ENCODE peak calls at places on chromosomes 3 and 15, in four cellular contexts. M is heart left ventricle, J is left lung, O is GM06990. L is an unnamed sample.

GRCh38 chr3:65561617-65562016 is 477.1 kb downstream of the MAGI1 start:
- DNase-seq in M (no peak), J (no peak), O (peak; percentile 21), L (no peak)

GRCh38 chr3:185688808-185689207 is 102.7 kb downstream of the SENP2 start:
- DNase-seq in M (no peak), J (no peak), O (no peak), L (peak; percentile 87)

GRCh38 chr15:69755571-69756310 is 303.1 kb downstream of the RPLP1 start:
- DNase-seq in M (no peak), J (peak; percentile 77), O (peak; percentile 79), L (no peak)

GRCh38 chr3:69665026-69665739 is 74.1 kb upstream of the MITF start:
- DNase-seq in M (peak; percentile 34), J (no peak), O (no peak), L (no peak)

GRCh38 chr15:74234598-74234875 is 1.6 kb upstream of the CCDC33 start:
- DNase-seq in M (no peak), J (peak; percentile 38), O (no peak), L (no peak)

GRCh38 chr3:179233043-179233442 is 17.9 kb downstream of the KCNMB3 start:
- DNase-seq in M (no peak), J (no peak), O (no peak), L (no peak)

GRCh38 chr3:115232167-115232566 is 85.1 kb upstream of the ZBTB20 start:
- DNase-seq in M (no peak), J (no peak), O (no peak), L (no peak)

GRCh38 chr3:129702934-129703712 is 96.6 kb upstream of the PLXND1 start:
- DNase-seq in M (no peak), J (no peak), O (no peak), L (no peak)

GRCh38 chr15:29518442-29518841 is 248.8 kb upstream of the NSMCE3 start:
- DNase-seq in M (peak; percentile 29), J (no peak), O (no peak), L (no peak)

GRCh38 chr15:56869573-56869972 is 48.9 kb upstream of the TCF12 start:
- DNase-seq in M (no peak), J (peak; percentile 42), O (no peak), L (no peak)

GRCh38 chr3:136350557-136350956 is 100.4 kb downstream of the PCCB start:
- DNase-seq in M (no peak), J (no peak), O (no peak), L (no peak)

GRCh38 chr15:80654299-80654698 is 40.8 kb upstream of the ABHD17C start:
- DNase-seq in M (no peak), J (no peak), O (no peak), L (no peak)

GRCh38 chr3:179323197-179323901 is 518 bp downstream of the ZNF639 start:
- DNase-seq in M (peak; percentile 80), J (peak; percentile 91), O (peak; percentile 80), L (no peak)

GRCh38 chr3:54547846-54548245 is 380.0 kb downstream of the LRTM1 start:
- DNase-seq in M (no peak), J (no peak), O (no peak), L (no peak)

GRCh38 chr3:140588558-140588957 is 89.3 kb upstream of the TRIM42 start:
- DNase-seq in M (no peak), J (no peak), O (no peak), L (no peak)

GRCh38 chr3:195087321-195087720 is 183.6 kb downstream of the XXYLT1 start:
- DNase-seq in M (peak; percentile 17), J (peak; percentile 8), O (no peak), L (no peak)

GRCh38 chr3:159928071-159928491 is 60.6 kb upstream of the IL12A start:
- DNase-seq in M (no peak), J (no peak), O (no peak), L (no peak)

GRCh38 chr3:127097516-127097915 is 95.4 kb upstream of the PRR23E start:
- DNase-seq in M (no peak), J (no peak), O (no peak), L (no peak)

GRCh38 chr3:196270499-196270898 is 17.0 kb downstream of the PCYT1A start:
- DNase-seq in M (no peak), J (no peak), O (no peak), L (no peak)

GRCh38 chr3:127143172-127143571 is 49.8 kb upstream of the PRR23E start:
- DNase-seq in M (no peak), J (no peak), O (no peak), L (no peak)

GRCh38 chr15:73296621-73297353 is 72.0 kb downstream of the HCN4 start:
- DNase-seq in M (no peak), J (no peak), O (no peak), L (no peak)

GRCh38 chr3:107962946-107963345 is 127.9 kb downstream of the CD47 start:
- DNase-seq in M (no peak), J (no peak), O (no peak), L (no peak)

GRCh38 chr3:140206196-140207040 is 271.4 kb downstream of the CLSTN2 start:
- DNase-seq in M (peak; percentile 29), J (no peak), O (no peak), L (no peak)

GRCh38 chr15:92118162-92118935 is 264.8 kb downstream of the SLCO3A1 start:
- DNase-seq in M (no peak), J (no peak), O (no peak), L (peak; percentile 47)

GRCh38 chr15:80787238-80787805 is 8.2 kb downstream of the CEMIP start:
- DNase-seq in M (no peak), J (no peak), O (no peak), L (no peak)

GRCh38 chr15:99895189-99895955 is 162.1 kb upstream of the LYSMD4 start:
- DNase-seq in M (no peak), J (no peak), O (no peak), L (no peak)
- H3K4me3 ChIP-seq in M (no peak overlapping the region), J (no peak overlapping the region), O (no peak overlapping the region), L (no peak overlapping the region)

GRCh38 chr3:187845826-187846225 is 100.6 kb upstream of the BCL6 start:
- DNase-seq in M (no peak), J (no peak), O (no peak), L (no peak)
- H3K4me3 ChIP-seq in M (no peak overlapping the region), J (no peak overlapping the region), O (no peak overlapping the region), L (no peak overlapping the region)

GRCh38 chr15:32824777-32825176 is 107.0 kb downstream of the GREM1 start:
- DNase-seq in M (no peak), J (no peak), O (no peak), L (peak; percentile 74)

GRCh38 chr15:32826685-32827084 is 108.9 kb downstream of the GREM1 start:
- DNase-seq in M (no peak), J (no peak), O (no peak), L (no peak)

GRCh38 chr15:32823750-32824149 is 105.9 kb downstream of the GREM1 start:
- DNase-seq in M (no peak), J (no peak), O (no peak), L (no peak)

GRCh38 chr15:32822739-32823138 is 104.9 kb downstream of the GREM1 start:
- DNase-seq in M (no peak), J (no peak), O (no peak), L (no peak)

GRCh38 chr15:32825219-32825618 is 107.4 kb downstream of the GREM1 start:
- DNase-seq in M (no peak), J (no peak), O (no peak), L (no peak)
- H3K4me3 ChIP-seq in M (no peak overlapping the region), J (no peak overlapping the region), O (no peak overlapping the region), L (no peak overlapping the region)

GRCh38 chr15:20295238-20295811 is 246.3 kb downstream of the GOLGA6L6 start:
- DNase-seq in M (no peak), J (no peak), O (no peak), L (no peak)

GRCh38 chr15:20294651-20295237 is 246.9 kb downstream of the GOLGA6L6 start:
- DNase-seq in M (no peak), J (peak; percentile 91), O (no peak), L (no peak)
- H3K4me3 ChIP-seq in M (no peak overlapping the region), J (no peak overlapping the region), O (no peak overlapping the region), L (no peak overlapping the region)

L was measured in AG09309.